ENCODE peak calls at places on chromosomes 12 and 14, in ten cellular contexts. Z, J, H, T, L, E, M, G, A and V are unnamed samples.

GRCh38 chr12:53984901-53985357 is at the start of gene HOXC10:
- DNase-seq in G (peak; percentile 93), T (peak; percentile 92), M (peak; percentile 88), L (peak; percentile 92), H (peak; percentile 98), J (peak; percentile 91), A (peak; percentile 68), E (peak; percentile 83), Z (no peak), V (peak; percentile 33)

GRCh38 chr14:72657214-72657921 is 236.5 kb downstream of the DPF3 start:
- DNase-seq in H (peak; percentile 43), J (no peak), M (no peak), T (no peak), A (no peak), G (no peak), E (no peak), L (no peak), Z (no peak), V (peak; percentile 83)

GRCh38 chr14:66401447-66402095 is 84.6 kb upstream of the CCDC196 start:
- DNase-seq in G (no peak), J (no peak), Z (no peak), L (no peak), H (no peak), T (peak; percentile 47), A (no peak), E (peak; percentile 3), M (peak; percentile 20), V (peak; percentile 3)

GRCh38 chr14:102057480-102058114 is 29.2 kb downstream of the HSP90AA1 start:
- DNase-seq in Z (no peak), M (no peak), E (no peak), L (no peak), T (no peak), G (no peak), J (no peak), H (no peak), A (no peak), V (no peak)

GRCh38 chr12:11706509-11707331 is 57.2 kb downstream of the ETV6 start:
- DNase-seq in M (no peak), H (no peak), E (no peak), G (no peak), A (no peak), J (no peak), Z (no peak), L (no peak), T (peak; percentile 54), V (no peak)

GRCh38 chr14:88468396-88468795 is 82.9 kb downstream of the SPATA7 start:
- DNase-seq in E (peak; percentile 69), H (peak; percentile 55), L (peak; percentile 27), Z (no peak), M (no peak), J (no peak), T (no peak), G (no peak), A (no peak), V (peak; percentile 70)

GRCh38 chr14:49774111-49774510 is 6.2 kb downstream of the KLHDC2 start:
- DNase-seq in M (no peak), T (no peak), L (no peak), G (no peak), H (peak; percentile 60), A (no peak), E (no peak), Z (no peak), J (no peak), V (peak; percentile 12)

GRCh38 chr14:61696753-61697318 is 1.5 kb downstream of the HIF1A start:
- DNase-seq in E (peak; percentile 46), M (no peak), H (no peak), Z (no peak), G (no peak), J (no peak), A (no peak), L (no peak), T (no peak), V (no peak)

GRCh38 chr14:64997108-64997794 is 10.6 kb downstream of the FNTB start:
- DNase-seq in L (no peak), G (no peak), M (no peak), H (no peak), E (no peak), J (no peak), T (no peak), A (no peak), Z (no peak), V (no peak)

GRCh38 chr12:58416211-58416610 is 474.8 kb downstream of the ATP23 start:
- DNase-seq in E (peak; percentile 89), T (no peak), L (peak; percentile 77), H (peak; percentile 94), A (no peak), G (no peak), J (no peak), M (no peak), Z (no peak), V (peak; percentile 66)

GRCh38 chr12:24393105-24393504 is 443.6 kb upstream of the SOX5 start:
- DNase-seq in Z (no peak), G (no peak), L (no peak), A (no peak), E (no peak), J (no peak), H (no peak), M (no peak), T (no peak), V (no peak)

GRCh38 chr12:12880537-12880936 is 10.8 kb upstream of the GPRC5A start:
- DNase-seq in H (no peak), J (no peak), L (no peak), M (no peak), G (no peak), T (no peak), Z (no peak), E (no peak), A (no peak), V (no peak)

GRCh38 chr14:97021001-97021400 is 223.8 kb downstream of the VRK1 start:
- DNase-seq in H (no peak), A (no peak), E (no peak), M (no peak), G (no peak), T (no peak), L (no peak), J (no peak), Z (no peak), V (no peak)

GRCh38 chr14:101037021-101037817 is 133.7 kb upstream of the RTL1 start:
- DNase-seq in A (no peak), E (no peak), M (no peak), Z (peak; percentile 49), H (no peak), J (no peak), L (no peak), G (peak; percentile 2), T (no peak), V (no peak)

GRCh38 chr12:48069253-48069652 is 36.6 kb downstream of the SENP1 start:
- DNase-seq in M (no peak), L (no peak), G (no peak), H (peak; percentile 2), Z (no peak), A (no peak), T (no peak), E (no peak), J (no peak), V (peak; percentile 28)

GRCh38 chr14:52694761-52695480 is 437 bp downstream of the ERO1A start:
- DNase-seq in L (peak; percentile 20), T (peak; percentile 52), E (peak; percentile 52), H (peak; percentile 30), G (no peak), J (no peak), M (peak; percentile 51), A (peak; percentile 46), Z (no peak), V (peak; percentile 11)